ENCODE peak calls at places on chromosomes 4 and X, in five cellular contexts. U is sciatic nerve, Q is omental fat pad, R is endothelial cell, C is ACHN. K is an unnamed sample.
A peak's percentile ranks its signal among the peaks of the same experiment; 100 is the strongest.

GRCh38 chr4:120682981-120683380 is 239.5 kb downstream of the PRDM5 start:
- DNase-seq in U (no peak), Q (no peak), R (no peak), C (no peak), K (no peak)

GRCh38 chr4:104870495-104871228 is 276.0 kb upstream of the TET2 start:
- DNase-seq in U (no peak), Q (no peak), R (no peak), C (no peak), K (no peak)

GRCh38 chr4:6092131-6092530 is 73.9 kb upstream of the C4orf50 start:
- DNase-seq in U (no peak), Q (no peak), R (no peak), C (no peak), K (no peak)

GRCh38 chrX:1391370-1391706 is 575 bp downstream of the SLC25A6 start:
- DNase-seq in U (no peak), Q (no peak), R (peak; percentile 97), C (no peak), K (peak; percentile 99)

GRCh38 chrX:97882306-97882705 is 998.6 kb downstream of the RPA4 start:
- DNase-seq in U (no peak), Q (no peak), R (no peak), C (no peak), K (no peak)

GRCh38 chr4:123363729-123364128 is 32.9 kb upstream of the SPRY1 start:
- DNase-seq in U (no peak), Q (no peak), R (no peak), C (no peak), K (no peak)

GRCh38 chr4:8765631-8766590 is 105.7 kb downstream of the HMX1 start:
- DNase-seq in U (no peak), Q (no peak), R (no peak), C (no peak), K (peak; percentile 85)

GRCh38 chr4:40546972-40547371 is 82.7 kb downstream of the RBM47 start:
- DNase-seq in U (no peak), Q (no peak), R (no peak), C (no peak), K (no peak)

GRCh38 chrX:101906136-101906796 is 25.6 kb downstream of the ZMAT1 start:
- DNase-seq in U (no peak), Q (no peak), R (no peak), C (no peak), K (no peak)

GRCh38 chrX:30364229-30364628 is 55.0 kb upstream of the NR0B1 start:
- DNase-seq in U (no peak), Q (no peak), R (no peak), C (no peak), K (no peak)

GRCh38 chr4:88796545-88796944 is 98.9 kb upstream of the NAP1L5 start:
- DNase-seq in U (no peak), Q (no peak), R (no peak), C (no peak), K (no peak)

GRCh38 chr4:13545394-13545808 is 1.1 kb upstream of the NKX3-2 start:
- DNase-seq in U (no peak), Q (no peak), R (no peak), C (no peak), K (no peak)

GRCh38 chrX:24842486-24842885 is 148.8 kb downstream of the POLA1 start:
- DNase-seq in U (no peak), Q (no peak), R (no peak), C (no peak), K (no peak)

GRCh38 chrX:129638917-129639316 is 15.8 kb downstream of the APLN start:
- DNase-seq in U (no peak), Q (no peak), R (no peak), C (no peak), K (no peak)

GRCh38 chr4:104436542-104436941 is 58.2 kb downstream of the CXXC4 start:
- DNase-seq in U (no peak), Q (no peak), R (no peak), C (no peak), K (no peak)

GRCh38 chr4:27515140-27515539 is 654.5 kb downstream of the STIM2 start:
- DNase-seq in U (no peak), Q (no peak), R (no peak), C (no peak), K (no peak)

GRCh38 chr4:47733506-47733905 is 104.4 kb downstream of the CORIN start:
- DNase-seq in U (no peak), Q (no peak), R (no peak), C (no peak), K (no peak)

GRCh38 chrX:48474127-48474526 is 1.9 kb upstream of the FTSJ1 start:
- DNase-seq in U (no peak), Q (no peak), R (peak; percentile 21), C (peak; percentile 19), K (no peak)

GRCh38 chr4:182175788-182176519 is 67.2 kb upstream of the TENM3 start:
- DNase-seq in U (no peak), Q (no peak), R (no peak), C (peak; percentile 69), K (no peak)

GRCh38 chrX:133918326-133918725 is 67.1 kb downstream of the GPC3 start:
- DNase-seq in U (no peak), Q (no peak), R (no peak), C (no peak), K (no peak)

GRCh38 chr4:44495136-44495535 is 46.5 kb upstream of the KCTD8 start:
- DNase-seq in U (no peak), Q (no peak), R (no peak), C (no peak), K (no peak)

GRCh38 chrX:38374431-38374830 is 22.0 kb downstream of the OTC start:
- DNase-seq in U (no peak), Q (no peak), R (no peak), C (no peak), K (no peak)

GRCh38 chrX:52271212-52271611 is 86.5 kb downstream of the MAGED4 start:
- DNase-seq in U (no peak), Q (no peak), R (peak; percentile 15), C (peak; percentile 6), K (no peak)

GRCh38 chr4:84319124-84319523 is 180.0 kb downstream of the NKX6-1 start:
- DNase-seq in U (peak; percentile 80), Q (no peak), R (no peak), C (no peak), K (no peak)

GRCh38 chr4:85861064-85861767 is 386.3 kb downstream of the ARHGAP24 start:
- DNase-seq in U (no peak), Q (no peak), R (no peak), C (no peak), K (no peak)

GRCh38 chr4:88526221-88526815 is 2.7 kb upstream of the PYURF start:
- DNase-seq in U (no peak), Q (no peak), R (no peak), C (peak; percentile 18), K (no peak)

GRCh38 chrX:120452131-120452530 is 17.0 kb downstream of the LAMP2 start:
- DNase-seq in U (no peak), Q (no peak), R (no peak), C (no peak), K (no peak)

GRCh38 chrX:10239611-10240064 is 82.9 kb downstream of the CLCN4 start:
- DNase-seq in U (no peak), Q (no peak), R (no peak), C (peak; percentile 21), K (no peak)

GRCh38 chrX:69102805-69103204 is 62.4 kb downstream of the PJA1 start:
- DNase-seq in U (no peak), Q (no peak), R (no peak), C (no peak), K (no peak)

GRCh38 chrX:37825225-37825842 is 22.0 kb downstream of the DYNLT3 start:
- DNase-seq in U (peak; percentile 60), Q (peak; percentile 35), R (peak; percentile 28), C (peak; percentile 18), K (no peak)

GRCh38 chr4:7960017-7960789 is 20.5 kb upstream of the AFAP1 start:
- DNase-seq in U (no peak), Q (no peak), R (no peak), C (no peak), K (no peak)